ENCODE peak calls at places on chromosomes 6 and 20, in ten cellular contexts. Q is CD8-positive, alpha-beta memory T cell; M is NT2/D1; O is endodermal cell; R is aorta; Y is fibroblast of lung; I is heart right ventricle; D is CD4-positive, CD25-positive, alpha-beta regulatory T cell; T is PC-9; Z is stomach. W is an unnamed sample.
A peak's percentile ranks its signal among the peaks of the same experiment; 100 is the strongest.

GRCh38 chr6:77021232-77021631 is 442.1 kb downstream of the HTR1B start:
- DNase-seq in T (no peak), D (no peak), Q (no peak), Z (no peak), I (no peak), O (no peak), M (no peak), R (no peak), Y (no peak), W (no peak)

GRCh38 chr6:34648808-34649207 is 47.8 kb downstream of the ILRUN start:
- DNase-seq in Y (no peak), Q (no peak), R (no peak), T (no peak), O (no peak), D (no peak), M (no peak), Z (no peak), I (no peak), W (no peak)

GRCh38 chr6:53113742-53114141 is 34.9 kb downstream of the GCM1 start:
- DNase-seq in Q (no peak), Z (no peak), O (no peak), R (no peak), T (no peak), I (no peak), Y (no peak), M (no peak), D (no peak), W (no peak)

GRCh38 chr6:4914412-4915159 is 89.3 kb downstream of the RPP40 start:
- DNase-seq in Y (peak; percentile 64), Q (no peak), I (no peak), M (no peak), O (no peak), D (no peak), R (no peak), T (no peak), Z (no peak), W (no peak)

GRCh38 chr20:40493551-40493950 is 195.5 kb downstream of the MAFB start:
- DNase-seq in Y (peak; percentile 20), R (no peak), Z (no peak), O (no peak), T (peak; percentile 71), Q (no peak), I (no peak), M (no peak), D (no peak), W (no peak)

GRCh38 chr20:38649275-38649891 is 47.8 kb downstream of the ARHGAP40 start:
- DNase-seq in T (no peak), Y (peak; percentile 11), I (no peak), O (peak; percentile 80), D (peak; percentile 12), R (no peak), M (peak; percentile 43), Z (no peak), Q (no peak), W (no peak)

GRCh38 chr20:19748687-19749086 is 9.4 kb upstream of the RIN2 start:
- DNase-seq in D (no peak), Q (no peak), R (no peak), Y (no peak), O (no peak), I (no peak), Z (no peak), T (no peak), M (no peak), W (no peak)

GRCh38 chr6:36839819-36840379 is 655 bp upstream of the CPNE5 start:
- DNase-seq in Z (peak; percentile 30), I (peak; percentile 67), M (no peak), O (peak; percentile 79), D (peak; percentile 29), T (no peak), Y (no peak), R (peak; percentile 87), Q (peak; percentile 36), W (no peak)

GRCh38 chr20:1287787-1288569 is 21.9 kb downstream of the SNPH start:
- DNase-seq in R (peak; percentile 57), Z (no peak), Y (no peak), D (no peak), I (peak; percentile 42), Q (no peak), O (no peak), M (no peak), T (no peak), W (no peak)

GRCh38 chr6:25168637-25169036 is 110.5 kb upstream of the CARMIL1 start:
- DNase-seq in I (no peak), Q (no peak), D (no peak), R (no peak), Y (no peak), O (no peak), M (no peak), T (no peak), Z (no peak), W (no peak)

GRCh38 chr20:16615199-16615598 is 42.0 kb upstream of the KIF16B start:
- DNase-seq in R (no peak), Q (no peak), O (no peak), T (peak; percentile 63), Z (no peak), M (no peak), Y (peak; percentile 60), I (no peak), D (no peak), W (no peak)

GRCh38 chr6:150492941-150493340 is 106.7 kb upstream of the PLEKHG1 start:
- DNase-seq in Q (no peak), R (no peak), D (no peak), M (no peak), T (peak; percentile 86), Y (peak; percentile 84), Z (no peak), O (no peak), I (no peak), W (no peak)

GRCh38 chr6:33979750-33980149 is 166.1 kb downstream of the GRM4 start:
- DNase-seq in D (no peak), M (no peak), O (peak; percentile 40), Q (no peak), R (no peak), I (no peak), Y (no peak), Z (peak; percentile 21), T (no peak), W (no peak)

GRCh38 chr6:10692965-10693538 is 1.4 kb downstream of the C6orf52 start:
- DNase-seq in Y (no peak), Z (no peak), I (no peak), D (no peak), R (no peak), T (no peak), O (peak; percentile 62), M (no peak), Q (no peak), W (no peak)

GRCh38 chr6:105981002-105981887 is 104.9 kb upstream of the PRDM1 start:
- DNase-seq in M (no peak), T (no peak), Y (peak; percentile 33), D (peak; percentile 79), Z (no peak), O (peak; percentile 71), Q (peak; percentile 22), I (peak; percentile 29), R (peak; percentile 76), W (peak; percentile 88)

GRCh38 chr6:157669747-157670216 is 153.3 kb upstream of the SNX9 start:
- DNase-seq in Z (peak; percentile 82), O (peak; percentile 89), M (no peak), Y (peak; percentile 79), D (no peak), I (peak; percentile 87), R (peak; percentile 92), T (no peak), Q (peak; percentile 6), W (peak; percentile 88)

GRCh38 chr6:129686941-129687627 is 22.9 kb downstream of the ARHGAP18 start:
- DNase-seq in Y (peak; percentile 72), M (no peak), T (no peak), I (no peak), D (peak; percentile 76), O (no peak), Q (peak; percentile 34), R (no peak), Z (no peak), W (no peak)

GRCh38 chr20:31968299-31969126 is 562 bp downstream of the XKR7 start:
- DNase-seq in T (no peak), Y (peak; percentile 54), M (peak; percentile 74), R (peak; percentile 93), I (peak; percentile 82), Q (peak; percentile 83), Z (peak; percentile 63), D (peak; percentile 74), O (peak; percentile 99), W (peak; percentile 94)
- H3K4me1 ChIP-seq in T (no peaks in the 10 kb centered on the region), Y (no peaks in the 10 kb centered on the region), M (no peaks in the 10 kb centered on the region), R (no peaks in the 10 kb centered on the region), I (peaks cover 5% of the 10 kb centered on the region), Q (no peaks in the 10 kb centered on the region), Z (peaks cover 5% of the 10 kb centered on the region), D (peaks cover 10% of the 10 kb centered on the region), O (peaks cover 15% of the 10 kb centered on the region), W (peaks cover 14% of the 10 kb centered on the region)

DNA sequence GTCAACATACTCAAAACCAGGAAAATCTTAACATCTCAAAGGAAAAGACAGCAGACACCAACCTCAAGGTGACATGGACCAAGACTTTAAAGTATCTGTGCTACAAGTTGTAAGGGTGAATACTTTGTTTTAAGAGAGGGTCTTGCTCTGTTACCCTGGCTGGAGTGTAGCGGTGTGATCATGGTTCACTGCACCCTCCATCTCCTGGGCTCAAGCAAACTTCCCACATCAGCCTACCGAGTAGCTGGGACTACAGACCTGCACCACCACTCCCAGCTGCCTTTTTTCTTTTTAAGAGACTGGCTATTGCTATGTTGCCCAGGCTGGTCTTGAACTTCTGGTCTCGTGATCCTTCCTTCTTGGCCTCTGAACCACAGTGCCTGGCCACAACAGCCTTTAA is 9.7 kb downstream of the AMD1 start:
- DNase-seq in Z (no peak), T (no peak), M (no peak), O (no peak), D (no peak), R (no peak), Q (no peak), Y (no peak), I (no peak), W (no peak)
- H3K4me1 ChIP-seq in Z (peaks cover 57% of the 10 kb centered on the region), T (peaks cover 24% of the 10 kb centered on the region), M (no peaks in the 10 kb centered on the region), O (no peaks in the 10 kb centered on the region), D (peaks cover 76% of the 10 kb centered on the region), R (no peaks in the 10 kb centered on the region), Q (peaks cover 75% of the 10 kb centered on the region), Y (peaks cover 6% of the 10 kb centered on the region), I (peaks cover 81% of the 10 kb centered on the region), W (peaks cover 39% of the 10 kb centered on the region)

GRCh38 chr6:31736768-31737314 is 511 bp upstream of the CLIC1 start:
- DNase-seq in Y (no peak), T (no peak), Z (no peak), M (no peak), R (no peak), Q (no peak), D (no peak), I (no peak), O (peak; percentile 64), W (no peak)
- H3K4me1 ChIP-seq in Y (peaks cover 32% of the 10 kb centered on the region), T (peaks cover 44% of the 10 kb centered on the region), Z (peaks cover 65% of the 10 kb centered on the region), M (peaks cover 2% of the 10 kb centered on the region), R (no peaks in the 10 kb centered on the region), Q (peaks cover 58% of the 10 kb centered on the region), D (peaks cover 69% of the 10 kb centered on the region), I (peaks cover 71% of the 10 kb centered on the region), O (peaks cover 18% of the 10 kb centered on the region), W (peaks cover 60% of the 10 kb centered on the region)

DNA sequence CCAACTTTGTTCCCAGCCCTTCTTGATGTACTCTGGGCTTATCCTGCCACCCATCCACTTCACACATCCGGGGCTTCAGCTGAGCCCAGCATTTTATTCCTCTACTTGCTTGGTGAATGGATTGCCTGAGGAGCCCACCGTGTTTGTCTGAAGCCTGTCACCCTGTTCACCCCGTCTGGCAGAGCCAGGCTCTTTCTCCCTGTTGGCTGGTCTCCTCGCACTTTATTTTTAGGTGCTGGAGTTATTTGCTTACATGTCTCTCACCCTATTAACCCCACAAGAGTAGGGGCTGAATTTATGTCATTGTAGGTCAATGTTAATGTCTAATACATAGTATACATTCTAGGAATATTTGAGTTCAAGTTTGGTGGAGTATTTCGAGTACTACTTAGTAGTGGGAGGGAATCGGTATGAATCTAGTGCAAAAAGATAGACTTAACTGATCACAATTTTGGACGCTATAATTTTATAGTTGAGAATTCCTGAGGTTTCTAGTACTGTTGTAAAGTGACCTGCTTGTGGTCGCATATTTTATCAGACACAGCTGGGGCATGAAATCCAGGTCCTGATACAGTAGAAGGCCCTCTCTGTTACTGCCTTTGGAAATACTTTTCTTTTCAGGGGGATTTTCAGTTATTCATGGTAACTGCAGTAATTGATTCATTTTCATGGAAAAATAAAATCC is 10.8 kb downstream of the JARID2 start:
- DNase-seq in Q (no peak), I (no peak), M (no peak), Y (peak; percentile 56), Z (no peak), T (no peak), R (no peak), D (no peak), O (peak; percentile 45), W (no peak)
- H3K4me1 ChIP-seq in Q (peaks cover 61% of the 10 kb centered on the region), I (peaks cover 97% of the 10 kb centered on the region), M (peaks cover 4% of the 10 kb centered on the region), Y (peaks cover 8% of the 10 kb centered on the region), Z (peaks cover 44% of the 10 kb centered on the region), T (peaks cover 57% of the 10 kb centered on the region), R (peaks cover 6% of the 10 kb centered on the region), D (peaks cover 41% of the 10 kb centered on the region), O (peaks cover 16% of the 10 kb centered on the region), W (peaks cover 43% of the 10 kb centered on the region)

W was measured in upper lobe of left lung.